ENCODE peak calls at places on chromosome 17, in five cellular contexts. F, K, P, R and B are unnamed samples.

GRCh38 chr17:10162034-10162433 is 36.4 kb downstream of the GAS7 start:
- DNase-seq in F (no peak), P (no peak), K (no peak), R (no peak), B (no peak)

GRCh38 chr17:8060274-8060673 is 21.4 kb downstream of the ALOX15B start:
- DNase-seq in K (no peak), P (peak; percentile 63), F (peak; percentile 52), R (peak; percentile 76), B (no peak)

GRCh38 chr17:77734371-77735050 is 224.0 kb upstream of the TNRC6C start:
- DNase-seq in F (peak; percentile 32), P (no peak), K (peak; percentile 87), R (peak; percentile 50), B (peak; percentile 24)

GRCh38 chr17:42536372-42537155 is 523 bp downstream of the NAGLU start:
- DNase-seq in P (peak; percentile 75), R (peak; percentile 90), F (peak; percentile 87), K (peak; percentile 88), B (peak; percentile 38)

GRCh38 chr17:38728290-38728831 is 1.8 kb upstream of the CISD3 start:
- DNase-seq in K (no peak), F (no peak), P (peak; percentile 94), R (no peak), B (no peak)

GRCh38 chr17:65987988-65988387 is 203.9 kb downstream of the CEP112 start:
- DNase-seq in K (no peak), F (peak; percentile 24), R (peak; percentile 26), P (no peak), B (peak; percentile 26)

GRCh38 chr17:78325076-78325712 is 34.7 kb downstream of the SOCS3 start:
- DNase-seq in R (no peak), K (no peak), F (peak; percentile 79), P (no peak), B (no peak)

GRCh38 chr17:44004077-44004760 is at the start of gene NAGS:
- DNase-seq in F (peak; percentile 81), P (no peak), K (peak; percentile 24), R (no peak), B (no peak)

GRCh38 chr17:15239471-15239870 is 25.7 kb downstream of the PMP22 start:
- DNase-seq in K (no peak), P (no peak), R (no peak), F (no peak), B (no peak)

GRCh38 chr17:62179525-62180161 is 114.6 kb upstream of the MED13 start:
- DNase-seq in F (peak; percentile 66), P (no peak), R (no peak), K (no peak), B (peak; percentile 37)

GRCh38 chr17:50027639-50028206 is 28.2 kb upstream of the ITGA3 start:
- DNase-seq in R (no peak), K (peak; percentile 69), F (peak; percentile 97), P (no peak), B (peak; percentile 78)

GRCh38 chr17:82769041-82769440 is 17.2 kb downstream of the TBCD start:
- DNase-seq in F (no peak), K (no peak), R (no peak), P (no peak), B (no peak)

GRCh38 chr17:66580178-66580577 is 254.7 kb upstream of the CACNG5 start:
- DNase-seq in P (no peak), K (peak; percentile 82), F (peak; percentile 62), R (peak; percentile 20), B (peak; percentile 25)

GRCh38 chr17:50651661-50652060 is 17.0 kb downstream of the ABCC3 start:
- DNase-seq in K (no peak), P (no peak), R (no peak), F (no peak), B (no peak)

GRCh38 chr17:80676096-80676466 is 131.4 kb downstream of the RPTOR start:
- DNase-seq in P (no peak), K (no peak), R (no peak), F (no peak), B (no peak)

GRCh38 chr17:50950002-50950877 is 84.1 kb upstream of the TOB1 start:
- DNase-seq in K (peak; percentile 78), P (peak; percentile 48), F (peak; percentile 88), R (peak; percentile 86), B (peak; percentile 62)

GRCh38 chr17:17693253-17693954 is 12.1 kb downstream of the RAI1 start:
- DNase-seq in P (no peak), F (no peak), R (peak; percentile 75), K (peak; percentile 61), B (no peak)

GRCh38 chr17:81840826-81841778 is 6.3 kb upstream of the PPP1R27 start:
- DNase-seq in K (no peak), R (peak; percentile 72), P (no peak), F (no peak), B (no peak)

GRCh38 chr17:71503710-71504471 is 616.9 kb upstream of the SOX9 start:
- DNase-seq in R (no peak), P (no peak), K (no peak), F (no peak), B (no peak)

GRCh38 chr17:29113334-29113733 is 66.9 kb downstream of the MYO18A start:
- DNase-seq in P (no peak), R (no peak), K (no peak), F (no peak), B (no peak)

GRCh38 chr17:28983286-28984240 is 22.3 kb downstream of the SEZ6 start:
- DNase-seq in P (no peak), K (no peak), R (no peak), F (no peak), B (no peak)

GRCh38 chr17:41048441-41048840 is 1.3 kb upstream of the KRTAP2-1 start:
- DNase-seq in R (no peak), F (peak; percentile 55), P (no peak), K (no peak), B (no peak)

GRCh38 chr17:66691644-66692500 is 143.0 kb upstream of the CACNG5 start:
- DNase-seq in P (no peak), K (no peak), R (no peak), F (peak; percentile 46), B (no peak)

GRCh38 chr17:3968017-3968416 is 3.8 kb upstream of the ATP2A3 start:
- DNase-seq in R (no peak), P (no peak), F (no peak), K (no peak), B (no peak)

GRCh38 chr17:3966720-3967363 is 2.6 kb upstream of the ATP2A3 start:
- DNase-seq in F (no peak), K (no peak), P (no peak), R (peak; percentile 72), B (no peak)

GRCh38 chr17:3963214-3964201 is 729 bp downstream of the ATP2A3 start:
- DNase-seq in F (no peak), P (peak; percentile 97), R (peak; percentile 31), K (no peak), B (no peak)

GRCh38 chr17:3964203-3965122 is at the start of gene ATP2A3:
- DNase-seq in R (peak; percentile 36), F (no peak), P (peak; percentile 85), K (no peak), B (no peak)

DNA sequence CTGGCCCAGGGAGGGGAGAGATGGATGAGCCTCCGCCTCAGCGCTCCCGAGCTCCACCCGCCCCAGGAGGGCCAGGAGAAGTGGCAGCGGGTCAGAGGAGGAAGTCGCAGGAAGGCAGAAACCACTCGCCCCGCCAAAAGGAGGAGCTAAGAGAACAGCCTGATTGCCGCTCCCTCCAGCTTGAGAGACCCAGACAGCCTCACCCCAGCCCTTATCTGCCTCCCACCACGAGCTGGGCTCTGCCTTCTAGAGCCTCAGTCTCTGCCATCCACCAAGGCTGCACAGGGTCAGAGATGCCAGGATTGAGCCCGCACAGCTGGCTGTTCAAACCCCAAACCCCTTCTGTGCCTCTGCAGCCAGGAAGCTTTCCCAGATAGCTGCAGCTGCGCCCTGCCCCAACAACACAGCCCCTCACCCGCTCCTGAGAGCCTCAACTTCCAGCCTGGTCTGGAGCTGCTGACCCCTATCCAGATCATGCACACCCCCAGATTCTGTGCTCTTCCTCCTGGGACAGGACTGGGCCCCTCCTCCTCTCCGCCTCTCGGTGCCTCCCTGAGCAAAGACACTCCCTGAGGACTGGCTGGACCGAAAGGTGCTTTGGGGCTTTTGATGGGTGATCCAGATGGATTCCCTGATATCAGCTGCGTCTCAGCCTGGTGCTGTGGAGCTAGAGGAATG is 1.0 kb upstream of the ATP2A3 start:
- DNase-seq in F (no peak), K (no peak), R (peak; percentile 61), P (peak; percentile 92), B (no peak)
- TF ChIP-seq CTCF in F (no peak), K (no peak), R (no peak), P (peak; percentile 52), B (no peak)

DNA sequence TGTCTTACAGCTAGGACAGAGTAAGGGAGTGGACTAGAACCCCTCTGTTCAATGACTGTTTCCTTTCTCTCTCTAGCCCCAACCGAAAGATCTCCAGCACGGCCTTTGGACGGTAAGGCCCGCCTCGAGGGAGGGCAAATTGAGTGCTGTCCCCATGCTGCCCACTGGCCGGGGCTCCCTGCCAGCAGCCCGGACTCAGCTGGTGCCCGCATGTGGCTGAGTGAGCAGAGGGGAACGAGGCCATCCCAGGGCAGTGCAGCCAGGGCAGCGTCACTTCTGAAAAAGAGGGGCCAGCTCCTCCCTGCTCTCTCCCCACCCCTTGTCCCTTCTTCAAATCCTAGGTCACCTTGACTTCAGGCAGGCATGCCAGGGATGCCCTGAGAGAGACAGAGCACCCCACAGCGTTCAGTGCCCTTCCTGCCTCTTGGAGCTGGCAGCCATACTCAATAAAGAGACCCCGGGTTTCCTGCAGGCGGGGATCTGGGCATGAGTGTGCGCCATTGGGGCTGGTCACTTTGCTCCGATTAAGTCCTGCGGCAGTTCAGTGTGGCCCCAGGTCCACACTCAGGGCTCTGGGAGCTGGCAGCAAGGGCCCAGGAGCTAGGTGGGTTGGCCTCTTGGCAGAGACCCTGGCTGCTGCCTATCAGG is 130.9 kb downstream of the RAB11FIP4 start:
- DNase-seq in R (no peak), P (no peak), K (no peak), F (no peak), B (no peak)
- TF ChIP-seq CTCF in R (no peak), P (no peak), K (no peak), F (no peak), B (no peak)

GRCh38 chr17:32485261-32485955 is 1.4 kb upstream of the CDK5R1 start:
- DNase-seq in F (no peak), R (no peak), P (no peak), K (peak; percentile 31), B (no peak)

GRCh38 chr17:32484041-32484461 is 2.7 kb upstream of the CDK5R1 start:
- DNase-seq in K (no peak), P (no peak), F (no peak), R (no peak), B (no peak)

GRCh38 chr17:32484628-32485027 is 2.2 kb upstream of the CDK5R1 start:
- DNase-seq in P (no peak), F (no peak), K (peak; percentile 73), R (no peak), B (no peak)

GRCh38 chr17:32482568-32483320 is 4.0 kb upstream of the CDK5R1 start:
- DNase-seq in F (no peak), R (no peak), P (no peak), K (no peak), B (no peak)

GRCh38 chr17:32483451-32484019 is 3.3 kb upstream of the CDK5R1 start:
- DNase-seq in F (peak; percentile 45), K (peak; percentile 93), P (peak; percentile 42), R (peak; percentile 52), B (no peak)
- TF ChIP-seq CTCF in F (peak; percentile 89), K (peak; percentile 89), P (peak; percentile 78), R (no peak), B (peak; percentile 71)

DNA sequence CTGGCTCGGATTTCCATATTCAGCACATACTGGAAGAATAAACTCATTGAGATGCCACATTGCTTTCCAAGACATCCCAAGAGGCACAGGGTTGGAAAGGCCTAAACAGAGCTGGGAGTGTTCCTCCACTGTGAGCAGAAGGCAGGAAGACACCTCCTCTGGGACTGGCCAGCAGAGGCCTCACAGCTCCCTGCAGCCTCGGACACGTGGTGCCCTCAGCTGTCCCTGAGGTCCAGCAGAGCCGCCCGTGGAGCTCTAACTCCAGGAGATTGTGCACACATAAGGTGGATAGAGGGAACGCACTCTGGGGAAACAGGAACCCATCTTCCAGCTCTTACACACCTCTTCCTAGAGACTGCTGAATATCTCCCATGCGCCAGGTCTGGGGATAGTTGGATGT is 17.3 kb downstream of the CCDC182 start:
- DNase-seq in R (no peak), P (no peak), K (no peak), F (no peak), B (no peak)
- TF ChIP-seq CTCF in R (no peak), P (no peak), K (no peak), F (no peak), B (no peak)